ENCODE peak calls at places on chromosomes 16 and 17, in eight cellular contexts. One of them, this sample, is unnamed.

GRCh38 chr16:58084635-58085034 is 44.5 kb downstream of the CFAP20 start:
- DNase-seq in G401: no peak
- DNase-seq in uterus: no peak
- DNase-seq in NCI-H1048: no peak
- DNase-seq in mesothelial cell of epicardium: no peak
- DNase-seq in bronchial epithelial cell: no peak
- DNase-seq in activated CD4-positive, alpha-beta memory T cell treated with anti-CD3 and anti-CD28 coated beads for 36 hours: no peak
- DNase-seq in A172: no peak
- DNase-seq in this sample: no peak

GRCh38 chr16:17211797-17212196 is 259.0 kb downstream of the XYLT1 start:
- DNase-seq in G401: no peak
- DNase-seq in uterus: no peak
- DNase-seq in NCI-H1048: no peak
- DNase-seq in mesothelial cell of epicardium: no peak
- DNase-seq in bronchial epithelial cell: no peak
- DNase-seq in activated CD4-positive, alpha-beta memory T cell treated with anti-CD3 and anti-CD28 coated beads for 36 hours: peak
- DNase-seq in A172: no peak
- DNase-seq in this sample: peak

GRCh38 chr17:81037783-81038733 is 3.1 kb downstream of the BAIAP2 start:
- DNase-seq in G401: no peak
- DNase-seq in uterus: no peak
- DNase-seq in NCI-H1048: no peak
- DNase-seq in mesothelial cell of epicardium: no peak
- DNase-seq in bronchial epithelial cell: no peak
- DNase-seq in activated CD4-positive, alpha-beta memory T cell treated with anti-CD3 and anti-CD28 coated beads for 36 hours: no peak
- DNase-seq in A172: peak
- DNase-seq in this sample: no peak

GRCh38 chr17:62902573-62903229 is 63.3 kb upstream of the TANC2 start:
- DNase-seq in G401: no peak
- DNase-seq in uterus: no peak
- DNase-seq in NCI-H1048: no peak
- DNase-seq in mesothelial cell of epicardium: no peak
- DNase-seq in bronchial epithelial cell: no peak
- DNase-seq in activated CD4-positive, alpha-beta memory T cell treated with anti-CD3 and anti-CD28 coated beads for 36 hours: no peak
- DNase-seq in A172: no peak
- DNase-seq in this sample: no peak

GRCh38 chr17:44005527-44005864 is 1.1 kb downstream of the NAGS start:
- DNase-seq in G401: no peak
- DNase-seq in uterus: no peak
- DNase-seq in NCI-H1048: no peak
- DNase-seq in mesothelial cell of epicardium: no peak
- DNase-seq in bronchial epithelial cell: no peak
- DNase-seq in activated CD4-positive, alpha-beta memory T cell treated with anti-CD3 and anti-CD28 coated beads for 36 hours: no peak
- DNase-seq in A172: no peak
- DNase-seq in this sample: no peak

GRCh38 chr16:84281077-84281476 is 13.6 kb upstream of the WFDC1 start:
- DNase-seq in G401: no peak
- DNase-seq in uterus: no peak
- DNase-seq in NCI-H1048: no peak
- DNase-seq in mesothelial cell of epicardium: no peak
- DNase-seq in bronchial epithelial cell: peak
- DNase-seq in activated CD4-positive, alpha-beta memory T cell treated with anti-CD3 and anti-CD28 coated beads for 36 hours: no peak
- DNase-seq in A172: no peak
- DNase-seq in this sample: peak

GRCh38 chr17:33121756-33122155 is 130.1 kb downstream of the SPACA3 start:
- DNase-seq in G401: no peak
- DNase-seq in uterus: no peak
- DNase-seq in NCI-H1048: no peak
- DNase-seq in mesothelial cell of epicardium: no peak
- DNase-seq in bronchial epithelial cell: no peak
- DNase-seq in activated CD4-positive, alpha-beta memory T cell treated with anti-CD3 and anti-CD28 coated beads for 36 hours: no peak
- DNase-seq in A172: no peak
- DNase-seq in this sample: no peak

GRCh38 chr17:56176101-56176500 is 22.8 kb downstream of the ANKFN1 start:
- DNase-seq in G401: no peak
- DNase-seq in uterus: no peak
- DNase-seq in NCI-H1048: no peak
- DNase-seq in mesothelial cell of epicardium: no peak
- DNase-seq in bronchial epithelial cell: no peak
- DNase-seq in activated CD4-positive, alpha-beta memory T cell treated with anti-CD3 and anti-CD28 coated beads for 36 hours: no peak
- DNase-seq in A172: peak
- DNase-seq in this sample: no peak